ENCODE peak calls at places on chromosome 22, in four cellular contexts. P is endothelial cell of umbilical vein; B is foreskin fibroblast; N is activated CD4-positive, alpha-beta T cell treated with anti-CD3 and anti-CD28 coated beads, Interleukin-2, amount 50 U/mL, for 1 hour. T is an unnamed sample.

GRCh38 chr22:22702159-22702873 is 57.9 kb downstream of the GGTLC2 start:
- DNase-seq in P (no peak), B (peak; percentile 46), N (no peak), T (no peak)

GRCh38 chr22:27617214-27617881 is 184.2 kb downstream of the MN1 start:
- DNase-seq in B (no peak), N (no peak), P (peak; percentile 7), T (no peak)

GRCh38 chr22:23404689-23405365 is 175.3 kb downstream of the IGLL1 start:
- DNase-seq in N (no peak), P (peak; percentile 11), B (peak; percentile 28), T (no peak)

GRCh38 chr22:21754523-21755128 is 19.0 kb upstream of the YPEL1 start:
- DNase-seq in B (peak; percentile 57), P (no peak), N (no peak), T (no peak)

GRCh38 chr22:35257002-35257320 is 332 bp upstream of the HMGXB4 start:
- DNase-seq in P (no peak), B (no peak), N (no peak), T (no peak)

GRCh38 chr22:48826546-48826945 is 1001.1 kb downstream of the BRD1 start:
- DNase-seq in P (no peak), N (no peak), B (no peak), T (no peak)

GRCh38 chr22:35039625-35040024 is 26.3 kb upstream of the ISX start:
- DNase-seq in N (no peak), P (no peak), B (no peak), T (no peak)

GRCh38 chr22:24105018-24105360 is 76.3 kb upstream of the SUSD2 start:
- DNase-seq in N (no peak), P (no peak), B (peak; percentile 71), T (no peak)

GRCh38 chr22:37545703-37546435 is 14.4 kb upstream of the CDC42EP1 start:
- DNase-seq in N (no peak), B (peak; percentile 98), P (peak; percentile 95), T (no peak)

GRCh38 chr22:26549902-26550497 is 37.7 kb upstream of the TFIP11 start:
- DNase-seq in P (no peak), B (no peak), N (no peak), T (no peak)

GRCh38 chr22:29385748-29386147 is 2.6 kb downstream of the AP1B1 start:
- DNase-seq in B (no peak), N (no peak), P (peak; percentile 42), T (no peak)